ENCODE peak calls at places on chromosomes 2 and 18, in nine cellular contexts. One of them, this sample, is unnamed.

GRCh38 chr2:239970004-239970623 is 55.0 kb downstream of the NDUFA10 start:
- DNase-seq in lower lobe of right lung: no peak
- DNase-seq in sigmoid colon: no peak
- DNase-seq in fibroblast of the aortic adventitia: peak
- DNase-seq in ascending aorta: no peak
- DNase-seq in right lobe of liver: no peak
- DNase-seq in IMR-90: no peak
- DNase-seq in mammary epithelial cell: no peak
- DNase-seq in prostate gland: no peak
- DNase-seq in this sample: no peak

GRCh38 chr18:1094408-1094807 is 189.7 kb downstream of the ADCYAP1 start:
- DNase-seq in lower lobe of right lung: no peak
- DNase-seq in sigmoid colon: no peak
- DNase-seq in fibroblast of the aortic adventitia: peak
- DNase-seq in ascending aorta: no peak
- DNase-seq in right lobe of liver: no peak
- DNase-seq in IMR-90: no peak
- DNase-seq in mammary epithelial cell: peak
- DNase-seq in prostate gland: no peak
- DNase-seq in this sample: peak

GRCh38 chr2:27378096-27378808 is 2.3 kb downstream of the ZNF513 start:
- DNase-seq in lower lobe of right lung: no peak
- DNase-seq in sigmoid colon: no peak
- DNase-seq in fibroblast of the aortic adventitia: no peak
- DNase-seq in ascending aorta: no peak
- DNase-seq in right lobe of liver: no peak
- DNase-seq in IMR-90: no peak
- DNase-seq in mammary epithelial cell: no peak
- DNase-seq in prostate gland: no peak
- DNase-seq in this sample: peak

GRCh38 chr2:1974391-1974790 is 230.1 kb upstream of the PXDN start:
- DNase-seq in lower lobe of right lung: no peak
- DNase-seq in sigmoid colon: peak
- DNase-seq in fibroblast of the aortic adventitia: peak
- DNase-seq in ascending aorta: no peak
- DNase-seq in right lobe of liver: no peak
- DNase-seq in IMR-90: no peak
- DNase-seq in mammary epithelial cell: no peak
- DNase-seq in prostate gland: no peak
- DNase-seq in this sample: no peak

GRCh38 chr18:73458186-73458964 is 590.6 kb upstream of the NETO1 start:
- DNase-seq in lower lobe of right lung: no peak
- DNase-seq in sigmoid colon: no peak
- DNase-seq in fibroblast of the aortic adventitia: peak
- DNase-seq in ascending aorta: no peak
- DNase-seq in right lobe of liver: no peak
- DNase-seq in IMR-90: peak
- DNase-seq in mammary epithelial cell: no peak
- DNase-seq in prostate gland: no peak
- DNase-seq in this sample: peak

GRCh38 chr18:79982736-79983135 is 5.6 kb downstream of the TXNL4A start:
- DNase-seq in lower lobe of right lung: no peak
- DNase-seq in sigmoid colon: no peak
- DNase-seq in fibroblast of the aortic adventitia: peak
- DNase-seq in ascending aorta: no peak
- DNase-seq in right lobe of liver: no peak
- DNase-seq in IMR-90: peak
- DNase-seq in mammary epithelial cell: no peak
- DNase-seq in prostate gland: no peak
- DNase-seq in this sample: no peak

GRCh38 chr2:11773747-11774536 is 27.5 kb downstream of the LPIN1 start:
- DNase-seq in lower lobe of right lung: no peak
- DNase-seq in sigmoid colon: peak
- DNase-seq in fibroblast of the aortic adventitia: no peak
- DNase-seq in ascending aorta: no peak
- DNase-seq in right lobe of liver: no peak
- DNase-seq in IMR-90: no peak
- DNase-seq in mammary epithelial cell: no peak
- DNase-seq in prostate gland: no peak
- DNase-seq in this sample: no peak

GRCh38 chr2:70010222-70011111 is 49.0 kb upstream of the ASPRV1 start:
- DNase-seq in lower lobe of right lung: peak
- DNase-seq in sigmoid colon: no peak
- DNase-seq in fibroblast of the aortic adventitia: peak
- DNase-seq in ascending aorta: peak
- DNase-seq in right lobe of liver: no peak
- DNase-seq in IMR-90: no peak
- DNase-seq in mammary epithelial cell: no peak
- DNase-seq in prostate gland: no peak
- DNase-seq in this sample: peak

GRCh38 chr2:12728221-12728777 is 11.6 kb downstream of the TRIB2 start:
- DNase-seq in lower lobe of right lung: no peak
- DNase-seq in sigmoid colon: no peak
- DNase-seq in fibroblast of the aortic adventitia: no peak
- DNase-seq in ascending aorta: no peak
- DNase-seq in right lobe of liver: no peak
- DNase-seq in IMR-90: no peak
- DNase-seq in mammary epithelial cell: no peak
- DNase-seq in prostate gland: no peak
- DNase-seq in this sample: no peak

GRCh38 chr2:42960835-42961165 is 168.4 kb upstream of the HAAO start:
- DNase-seq in lower lobe of right lung: no peak
- DNase-seq in sigmoid colon: no peak
- DNase-seq in fibroblast of the aortic adventitia: peak
- DNase-seq in ascending aorta: no peak
- DNase-seq in right lobe of liver: no peak
- DNase-seq in IMR-90: no peak
- DNase-seq in mammary epithelial cell: no peak
- DNase-seq in prostate gland: no peak
- DNase-seq in this sample: no peak

GRCh38 chr2:121472465-121472993 is 58.2 kb upstream of the RNU4ATAC start:
- DNase-seq in lower lobe of right lung: no peak
- DNase-seq in sigmoid colon: no peak
- DNase-seq in fibroblast of the aortic adventitia: peak
- DNase-seq in ascending aorta: no peak
- DNase-seq in right lobe of liver: no peak
- DNase-seq in IMR-90: no peak
- DNase-seq in mammary epithelial cell: no peak
- DNase-seq in prostate gland: no peak
- DNase-seq in this sample: no peak

GRCh38 chr2:16666453-16666801 is 793 bp upstream of the CYRIA start:
- DNase-seq in lower lobe of right lung: no peak
- DNase-seq in sigmoid colon: no peak
- DNase-seq in fibroblast of the aortic adventitia: no peak
- DNase-seq in ascending aorta: no peak
- DNase-seq in right lobe of liver: no peak
- DNase-seq in IMR-90: peak
- DNase-seq in mammary epithelial cell: no peak
- DNase-seq in prostate gland: no peak
- DNase-seq in this sample: no peak

GRCh38 chr2:169406891-169407290 is 44.6 kb upstream of the LRP2 start:
- DNase-seq in lower lobe of right lung: no peak
- DNase-seq in sigmoid colon: no peak
- DNase-seq in fibroblast of the aortic adventitia: no peak
- DNase-seq in ascending aorta: no peak
- DNase-seq in right lobe of liver: no peak
- DNase-seq in IMR-90: no peak
- DNase-seq in mammary epithelial cell: no peak
- DNase-seq in prostate gland: no peak
- DNase-seq in this sample: no peak

GRCh38 chr2:234963785-234964615 is 12.2 kb downstream of the SH3BP4 start:
- DNase-seq in lower lobe of right lung: no peak
- DNase-seq in sigmoid colon: peak
- DNase-seq in fibroblast of the aortic adventitia: peak
- DNase-seq in ascending aorta: no peak
- DNase-seq in right lobe of liver: no peak
- DNase-seq in IMR-90: peak
- DNase-seq in mammary epithelial cell: peak
- DNase-seq in prostate gland: peak
- DNase-seq in this sample: peak

GRCh38 chr2:200964498-200964897 is 1.0 kb upstream of the ORC2 start:
- DNase-seq in lower lobe of right lung: no peak
- DNase-seq in sigmoid colon: no peak
- DNase-seq in fibroblast of the aortic adventitia: no peak
- DNase-seq in ascending aorta: no peak
- DNase-seq in right lobe of liver: no peak
- DNase-seq in IMR-90: no peak
- DNase-seq in mammary epithelial cell: peak
- DNase-seq in prostate gland: no peak
- DNase-seq in this sample: no peak
- H3K4me3 ChIP-seq in lower lobe of right lung: peak
- H3K4me3 ChIP-seq in sigmoid colon: peak
- H3K4me3 ChIP-seq in fibroblast of the aortic adventitia: peak
- H3K4me3 ChIP-seq in ascending aorta: peak
- H3K4me3 ChIP-seq in right lobe of liver: peak
- H3K4me3 ChIP-seq in IMR-90: peak
- H3K4me3 ChIP-seq in mammary epithelial cell: peak
- H3K4me3 ChIP-seq in prostate gland: peak
- H3K4me3 ChIP-seq in this sample: peak

GRCh38 chr18:48769006-48769646 is 181.6 kb downstream of the SMAD7 start:
- DNase-seq in lower lobe of right lung: no peak
- DNase-seq in sigmoid colon: no peak
- DNase-seq in fibroblast of the aortic adventitia: no peak
- DNase-seq in ascending aorta: no peak
- DNase-seq in right lobe of liver: peak
- DNase-seq in IMR-90: no peak
- DNase-seq in mammary epithelial cell: no peak
- DNase-seq in prostate gland: no peak
- DNase-seq in this sample: no peak
- TF ChIP-seq CTCF in lower lobe of right lung: no peak
- TF ChIP-seq CTCF in sigmoid colon: no peak
- TF ChIP-seq CTCF in fibroblast of the aortic adventitia: peak
- TF ChIP-seq CTCF in ascending aorta: no peak
- TF ChIP-seq CTCF in right lobe of liver: no peak
- TF ChIP-seq CTCF in IMR-90: no peak
- TF ChIP-seq CTCF in mammary epithelial cell: no peak
- TF ChIP-seq CTCF in prostate gland: no peak
- TF ChIP-seq CTCF in this sample: peak

GRCh38 chr2:102844911-102845310 is 83.1 kb downstream of the TMEM182 start:
- DNase-seq in lower lobe of right lung: no peak
- DNase-seq in sigmoid colon: no peak
- DNase-seq in fibroblast of the aortic adventitia: no peak
- DNase-seq in ascending aorta: no peak
- DNase-seq in right lobe of liver: no peak
- DNase-seq in IMR-90: no peak
- DNase-seq in mammary epithelial cell: no peak
- DNase-seq in prostate gland: no peak
- DNase-seq in this sample: no peak
- H3K4me3 ChIP-seq in lower lobe of right lung: no peak
- H3K4me3 ChIP-seq in sigmoid colon: no peak
- H3K4me3 ChIP-seq in fibroblast of the aortic adventitia: no peak
- H3K4me3 ChIP-seq in ascending aorta: no peak
- H3K4me3 ChIP-seq in right lobe of liver: no peak
- H3K4me3 ChIP-seq in IMR-90: no peak
- H3K4me3 ChIP-seq in mammary epithelial cell: no peak
- H3K4me3 ChIP-seq in prostate gland: no peak
- H3K4me3 ChIP-seq in this sample: no peak

GRCh38 chr2:211347328-211347727 is 790.9 kb downstream of the CPS1 start:
- DNase-seq in lower lobe of right lung: no peak
- DNase-seq in sigmoid colon: no peak
- DNase-seq in fibroblast of the aortic adventitia: no peak
- DNase-seq in ascending aorta: no peak
- DNase-seq in right lobe of liver: no peak
- DNase-seq in IMR-90: no peak
- DNase-seq in mammary epithelial cell: no peak
- DNase-seq in prostate gland: no peak
- DNase-seq in this sample: no peak
- TF ChIP-seq CTCF in lower lobe of right lung: no peak
- TF ChIP-seq CTCF in sigmoid colon: no peak
- TF ChIP-seq CTCF in fibroblast of the aortic adventitia: no peak
- TF ChIP-seq CTCF in ascending aorta: no peak
- TF ChIP-seq CTCF in right lobe of liver: no peak
- TF ChIP-seq CTCF in IMR-90: no peak
- TF ChIP-seq CTCF in mammary epithelial cell: no peak
- TF ChIP-seq CTCF in prostate gland: no peak
- TF ChIP-seq CTCF in this sample: no peak

DNA sequence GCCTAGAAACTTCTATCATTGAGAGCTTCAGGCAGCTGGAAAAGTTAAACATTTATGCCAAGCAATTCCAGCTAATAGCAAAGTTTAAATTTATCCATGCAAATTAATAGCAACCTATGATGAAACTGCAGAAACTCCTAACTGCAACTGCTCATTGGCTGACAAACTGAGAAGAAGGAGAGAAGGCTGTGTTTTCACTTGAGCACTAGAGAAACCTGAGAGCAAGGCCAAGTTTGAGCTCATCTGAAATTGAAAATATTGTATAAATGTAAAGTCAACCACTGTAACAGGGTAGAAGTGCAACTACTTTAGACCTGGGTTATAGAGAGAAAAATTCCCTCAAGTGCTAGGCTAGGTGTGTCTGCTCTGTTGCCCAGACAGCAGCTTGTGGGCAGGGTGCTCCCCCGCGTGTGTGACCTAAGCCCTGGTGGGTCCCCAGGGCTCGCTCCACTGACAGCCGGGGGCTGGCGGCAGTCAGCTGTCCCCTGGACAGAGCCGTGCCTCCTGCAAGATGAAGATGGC is 50.2 kb downstream of the CABYR start:
- DNase-seq in lower lobe of right lung: no peak
- DNase-seq in sigmoid colon: no peak
- DNase-seq in fibroblast of the aortic adventitia: peak
- DNase-seq in ascending aorta: no peak
- DNase-seq in right lobe of liver: no peak
- DNase-seq in IMR-90: peak
- DNase-seq in mammary epithelial cell: no peak
- DNase-seq in prostate gland: no peak
- DNase-seq in this sample: no peak
- H3K4me3 ChIP-seq in lower lobe of right lung: no peak
- H3K4me3 ChIP-seq in sigmoid colon: no peak
- H3K4me3 ChIP-seq in fibroblast of the aortic adventitia: no peak
- H3K4me3 ChIP-seq in ascending aorta: no peak
- H3K4me3 ChIP-seq in right lobe of liver: no peak
- H3K4me3 ChIP-seq in IMR-90: no peak
- H3K4me3 ChIP-seq in mammary epithelial cell: no peak
- H3K4me3 ChIP-seq in prostate gland: no peak
- H3K4me3 ChIP-seq in this sample: no peak

GRCh38 chr2:236193026-236193425 is 24.8 kb upstream of the GBX2 start:
- DNase-seq in lower lobe of right lung: no peak
- DNase-seq in sigmoid colon: peak
- DNase-seq in fibroblast of the aortic adventitia: no peak
- DNase-seq in ascending aorta: no peak
- DNase-seq in right lobe of liver: no peak
- DNase-seq in IMR-90: no peak
- DNase-seq in mammary epithelial cell: no peak
- DNase-seq in prostate gland: no peak
- DNase-seq in this sample: no peak
- TF ChIP-seq CTCF in lower lobe of right lung: no peak
- TF ChIP-seq CTCF in sigmoid colon: no peak
- TF ChIP-seq CTCF in fibroblast of the aortic adventitia: no peak
- TF ChIP-seq CTCF in ascending aorta: no peak
- TF ChIP-seq CTCF in right lobe of liver: no peak
- TF ChIP-seq CTCF in IMR-90: no peak
- TF ChIP-seq CTCF in mammary epithelial cell: no peak
- TF ChIP-seq CTCF in prostate gland: no peak
- TF ChIP-seq CTCF in this sample: no peak